ENCODE peak calls at places on chromosomes 3 and 15, in eight cellular contexts. One of them, this sample, is unnamed.

GRCh38 chr3:9037113-9037715 is 73.9 kb upstream of the RAD18 start:
- DNase-seq in activated naive CD4-positive, alpha-beta T cell treated with anti-CD3 and anti-CD28 coated beads, Interleukin-2, amount 50 U/mL, for 72 hours: no peak
- DNase-seq in WTC11: no peak
- DNase-seq in stimulated activated CD4-positive, alpha-beta T cell treated with anti-CD3 and anti-CD28 coated beads, Interleukin-15, amount 100 ng/mL, for 1 hour: no peak
- DNase-seq in NCI-H187: no peak
- DNase-seq in nucleus accumbens: no peak
- DNase-seq in CD4-positive, alpha-beta T cell: no peak
- DNase-seq in head of caudate nucleus: no peak
- DNase-seq in this sample: no peak

GRCh38 chr15:51624022-51624421 is 1.5 kb upstream of the DMXL2 start:
- DNase-seq in activated naive CD4-positive, alpha-beta T cell treated with anti-CD3 and anti-CD28 coated beads, Interleukin-2, amount 50 U/mL, for 72 hours: no peak
- DNase-seq in WTC11: no peak
- DNase-seq in stimulated activated CD4-positive, alpha-beta T cell treated with anti-CD3 and anti-CD28 coated beads, Interleukin-15, amount 100 ng/mL, for 1 hour: no peak
- DNase-seq in NCI-H187: no peak
- DNase-seq in nucleus accumbens: no peak
- DNase-seq in CD4-positive, alpha-beta T cell: no peak
- DNase-seq in head of caudate nucleus: no peak
- DNase-seq in this sample: no peak

GRCh38 chr15:68285243-68285980 is 7.9 kb downstream of the FEM1B start:
- DNase-seq in activated naive CD4-positive, alpha-beta T cell treated with anti-CD3 and anti-CD28 coated beads, Interleukin-2, amount 50 U/mL, for 72 hours: no peak
- DNase-seq in WTC11: peak
- DNase-seq in stimulated activated CD4-positive, alpha-beta T cell treated with anti-CD3 and anti-CD28 coated beads, Interleukin-15, amount 100 ng/mL, for 1 hour: no peak
- DNase-seq in NCI-H187: peak
- DNase-seq in nucleus accumbens: no peak
- DNase-seq in CD4-positive, alpha-beta T cell: no peak
- DNase-seq in head of caudate nucleus: no peak
- DNase-seq in this sample: no peak

GRCh38 chr3:63067999-63068645 is 192.9 kb upstream of the CADPS start:
- DNase-seq in activated naive CD4-positive, alpha-beta T cell treated with anti-CD3 and anti-CD28 coated beads, Interleukin-2, amount 50 U/mL, for 72 hours: no peak
- DNase-seq in WTC11: peak
- DNase-seq in stimulated activated CD4-positive, alpha-beta T cell treated with anti-CD3 and anti-CD28 coated beads, Interleukin-15, amount 100 ng/mL, for 1 hour: no peak
- DNase-seq in NCI-H187: no peak
- DNase-seq in nucleus accumbens: no peak
- DNase-seq in CD4-positive, alpha-beta T cell: no peak
- DNase-seq in head of caudate nucleus: no peak
- DNase-seq in this sample: peak

GRCh38 chr3:74614133-74614967 is at the start of gene CNTN3:
- DNase-seq in activated naive CD4-positive, alpha-beta T cell treated with anti-CD3 and anti-CD28 coated beads, Interleukin-2, amount 50 U/mL, for 72 hours: no peak
- DNase-seq in WTC11: peak
- DNase-seq in stimulated activated CD4-positive, alpha-beta T cell treated with anti-CD3 and anti-CD28 coated beads, Interleukin-15, amount 100 ng/mL, for 1 hour: no peak
- DNase-seq in NCI-H187: no peak
- DNase-seq in nucleus accumbens: no peak
- DNase-seq in CD4-positive, alpha-beta T cell: no peak
- DNase-seq in head of caudate nucleus: peak
- DNase-seq in this sample: no peak

GRCh38 chr3:16521580-16521941 is 8.1 kb upstream of the RFTN1 start:
- DNase-seq in activated naive CD4-positive, alpha-beta T cell treated with anti-CD3 and anti-CD28 coated beads, Interleukin-2, amount 50 U/mL, for 72 hours: peak
- DNase-seq in WTC11: no peak
- DNase-seq in stimulated activated CD4-positive, alpha-beta T cell treated with anti-CD3 and anti-CD28 coated beads, Interleukin-15, amount 100 ng/mL, for 1 hour: no peak
- DNase-seq in NCI-H187: no peak
- DNase-seq in nucleus accumbens: no peak
- DNase-seq in CD4-positive, alpha-beta T cell: no peak
- DNase-seq in head of caudate nucleus: no peak
- DNase-seq in this sample: no peak

GRCh38 chr3:177983341-177983740 is 552.9 kb upstream of the KCNMB2 start:
- DNase-seq in activated naive CD4-positive, alpha-beta T cell treated with anti-CD3 and anti-CD28 coated beads, Interleukin-2, amount 50 U/mL, for 72 hours: no peak
- DNase-seq in WTC11: no peak
- DNase-seq in stimulated activated CD4-positive, alpha-beta T cell treated with anti-CD3 and anti-CD28 coated beads, Interleukin-15, amount 100 ng/mL, for 1 hour: no peak
- DNase-seq in NCI-H187: no peak
- DNase-seq in nucleus accumbens: no peak
- DNase-seq in CD4-positive, alpha-beta T cell: no peak
- DNase-seq in head of caudate nucleus: no peak
- DNase-seq in this sample: no peak

GRCh38 chr15:93200448-93201226 is 111.6 kb upstream of the RGMA start:
- DNase-seq in activated naive CD4-positive, alpha-beta T cell treated with anti-CD3 and anti-CD28 coated beads, Interleukin-2, amount 50 U/mL, for 72 hours: no peak
- DNase-seq in WTC11: no peak
- DNase-seq in stimulated activated CD4-positive, alpha-beta T cell treated with anti-CD3 and anti-CD28 coated beads, Interleukin-15, amount 100 ng/mL, for 1 hour: no peak
- DNase-seq in NCI-H187: no peak
- DNase-seq in nucleus accumbens: no peak
- DNase-seq in CD4-positive, alpha-beta T cell: no peak
- DNase-seq in head of caudate nucleus: no peak
- DNase-seq in this sample: no peak

GRCh38 chr3:150094150-150094932 is 123.6 kb upstream of the PFN2 start:
- DNase-seq in activated naive CD4-positive, alpha-beta T cell treated with anti-CD3 and anti-CD28 coated beads, Interleukin-2, amount 50 U/mL, for 72 hours: no peak
- DNase-seq in WTC11: no peak
- DNase-seq in stimulated activated CD4-positive, alpha-beta T cell treated with anti-CD3 and anti-CD28 coated beads, Interleukin-15, amount 100 ng/mL, for 1 hour: no peak
- DNase-seq in NCI-H187: peak
- DNase-seq in nucleus accumbens: no peak
- DNase-seq in CD4-positive, alpha-beta T cell: no peak
- DNase-seq in head of caudate nucleus: no peak
- DNase-seq in this sample: no peak

GRCh38 chr3:107803170-107803569 is 280.4 kb downstream of the BBX start:
- DNase-seq in activated naive CD4-positive, alpha-beta T cell treated with anti-CD3 and anti-CD28 coated beads, Interleukin-2, amount 50 U/mL, for 72 hours: no peak
- DNase-seq in WTC11: no peak
- DNase-seq in stimulated activated CD4-positive, alpha-beta T cell treated with anti-CD3 and anti-CD28 coated beads, Interleukin-15, amount 100 ng/mL, for 1 hour: no peak
- DNase-seq in NCI-H187: no peak
- DNase-seq in nucleus accumbens: no peak
- DNase-seq in CD4-positive, alpha-beta T cell: no peak
- DNase-seq in head of caudate nucleus: no peak
- DNase-seq in this sample: no peak

GRCh38 chr15:23877502-23878412 is 190.7 kb upstream of the NDN start:
- DNase-seq in activated naive CD4-positive, alpha-beta T cell treated with anti-CD3 and anti-CD28 coated beads, Interleukin-2, amount 50 U/mL, for 72 hours: peak
- DNase-seq in WTC11: peak
- DNase-seq in stimulated activated CD4-positive, alpha-beta T cell treated with anti-CD3 and anti-CD28 coated beads, Interleukin-15, amount 100 ng/mL, for 1 hour: no peak
- DNase-seq in NCI-H187: peak
- DNase-seq in nucleus accumbens: peak
- DNase-seq in CD4-positive, alpha-beta T cell: no peak
- DNase-seq in head of caudate nucleus: peak
- DNase-seq in this sample: no peak

GRCh38 chr3:160981217-160981938 is 123.8 kb downstream of the B3GALNT1 start:
- DNase-seq in activated naive CD4-positive, alpha-beta T cell treated with anti-CD3 and anti-CD28 coated beads, Interleukin-2, amount 50 U/mL, for 72 hours: no peak
- DNase-seq in WTC11: no peak
- DNase-seq in stimulated activated CD4-positive, alpha-beta T cell treated with anti-CD3 and anti-CD28 coated beads, Interleukin-15, amount 100 ng/mL, for 1 hour: no peak
- DNase-seq in NCI-H187: no peak
- DNase-seq in nucleus accumbens: no peak
- DNase-seq in CD4-positive, alpha-beta T cell: no peak
- DNase-seq in head of caudate nucleus: peak
- DNase-seq in this sample: no peak

GRCh38 chr15:44780608-44781007 is 44.3 kb downstream of the TRIM69 start:
- DNase-seq in activated naive CD4-positive, alpha-beta T cell treated with anti-CD3 and anti-CD28 coated beads, Interleukin-2, amount 50 U/mL, for 72 hours: no peak
- DNase-seq in WTC11: no peak
- DNase-seq in stimulated activated CD4-positive, alpha-beta T cell treated with anti-CD3 and anti-CD28 coated beads, Interleukin-15, amount 100 ng/mL, for 1 hour: no peak
- DNase-seq in NCI-H187: no peak
- DNase-seq in nucleus accumbens: no peak
- DNase-seq in CD4-positive, alpha-beta T cell: no peak
- DNase-seq in head of caudate nucleus: no peak
- DNase-seq in this sample: no peak

GRCh38 chr3:88362428-88362827 is 212.7 kb downstream of the C3orf38 start:
- DNase-seq in activated naive CD4-positive, alpha-beta T cell treated with anti-CD3 and anti-CD28 coated beads, Interleukin-2, amount 50 U/mL, for 72 hours: no peak
- DNase-seq in WTC11: no peak
- DNase-seq in stimulated activated CD4-positive, alpha-beta T cell treated with anti-CD3 and anti-CD28 coated beads, Interleukin-15, amount 100 ng/mL, for 1 hour: no peak
- DNase-seq in NCI-H187: no peak
- DNase-seq in nucleus accumbens: no peak
- DNase-seq in CD4-positive, alpha-beta T cell: no peak
- DNase-seq in head of caudate nucleus: no peak
- DNase-seq in this sample: no peak

GRCh38 chr3:102162251-102162650 is 272.6 kb upstream of the ZPLD1 start:
- DNase-seq in activated naive CD4-positive, alpha-beta T cell treated with anti-CD3 and anti-CD28 coated beads, Interleukin-2, amount 50 U/mL, for 72 hours: no peak
- DNase-seq in WTC11: no peak
- DNase-seq in stimulated activated CD4-positive, alpha-beta T cell treated with anti-CD3 and anti-CD28 coated beads, Interleukin-15, amount 100 ng/mL, for 1 hour: no peak
- DNase-seq in NCI-H187: no peak
- DNase-seq in nucleus accumbens: no peak
- DNase-seq in CD4-positive, alpha-beta T cell: no peak
- DNase-seq in head of caudate nucleus: no peak
- DNase-seq in this sample: no peak

GRCh38 chr3:112568642-112569041 is 6.8 kb downstream of the SLC35A5 start:
- DNase-seq in activated naive CD4-positive, alpha-beta T cell treated with anti-CD3 and anti-CD28 coated beads, Interleukin-2, amount 50 U/mL, for 72 hours: no peak
- DNase-seq in WTC11: no peak
- DNase-seq in stimulated activated CD4-positive, alpha-beta T cell treated with anti-CD3 and anti-CD28 coated beads, Interleukin-15, amount 100 ng/mL, for 1 hour: no peak
- DNase-seq in NCI-H187: no peak
- DNase-seq in nucleus accumbens: no peak
- DNase-seq in CD4-positive, alpha-beta T cell: no peak
- DNase-seq in head of caudate nucleus: no peak
- DNase-seq in this sample: no peak

GRCh38 chr15:101269479-101270223 is 7.6 kb downstream of the SELENOS start:
- DNase-seq in activated naive CD4-positive, alpha-beta T cell treated with anti-CD3 and anti-CD28 coated beads, Interleukin-2, amount 50 U/mL, for 72 hours: no peak
- DNase-seq in WTC11: no peak
- DNase-seq in stimulated activated CD4-positive, alpha-beta T cell treated with anti-CD3 and anti-CD28 coated beads, Interleukin-15, amount 100 ng/mL, for 1 hour: no peak
- DNase-seq in NCI-H187: no peak
- DNase-seq in nucleus accumbens: no peak
- DNase-seq in CD4-positive, alpha-beta T cell: no peak
- DNase-seq in head of caudate nucleus: no peak
- DNase-seq in this sample: no peak

GRCh38 chr3:22209578-22209977 is 458.6 kb upstream of the ZNF385D start:
- DNase-seq in activated naive CD4-positive, alpha-beta T cell treated with anti-CD3 and anti-CD28 coated beads, Interleukin-2, amount 50 U/mL, for 72 hours: no peak
- DNase-seq in WTC11: no peak
- DNase-seq in stimulated activated CD4-positive, alpha-beta T cell treated with anti-CD3 and anti-CD28 coated beads, Interleukin-15, amount 100 ng/mL, for 1 hour: no peak
- DNase-seq in NCI-H187: no peak
- DNase-seq in nucleus accumbens: no peak
- DNase-seq in CD4-positive, alpha-beta T cell: no peak
- DNase-seq in head of caudate nucleus: no peak
- DNase-seq in this sample: no peak

GRCh38 chr3:159200176-159200575 is 398.3 kb downstream of the MFSD1 start:
- DNase-seq in activated naive CD4-positive, alpha-beta T cell treated with anti-CD3 and anti-CD28 coated beads, Interleukin-2, amount 50 U/mL, for 72 hours: no peak
- DNase-seq in WTC11: no peak
- DNase-seq in stimulated activated CD4-positive, alpha-beta T cell treated with anti-CD3 and anti-CD28 coated beads, Interleukin-15, amount 100 ng/mL, for 1 hour: no peak
- DNase-seq in NCI-H187: no peak
- DNase-seq in nucleus accumbens: no peak
- DNase-seq in CD4-positive, alpha-beta T cell: no peak
- DNase-seq in head of caudate nucleus: no peak
- DNase-seq in this sample: no peak

GRCh38 chr3:69823710-69824109 is 84.4 kb downstream of the MITF start:
- DNase-seq in activated naive CD4-positive, alpha-beta T cell treated with anti-CD3 and anti-CD28 coated beads, Interleukin-2, amount 50 U/mL, for 72 hours: no peak
- DNase-seq in WTC11: no peak
- DNase-seq in stimulated activated CD4-positive, alpha-beta T cell treated with anti-CD3 and anti-CD28 coated beads, Interleukin-15, amount 100 ng/mL, for 1 hour: no peak
- DNase-seq in NCI-H187: no peak
- DNase-seq in nucleus accumbens: no peak
- DNase-seq in CD4-positive, alpha-beta T cell: no peak
- DNase-seq in head of caudate nucleus: no peak
- DNase-seq in this sample: peak

GRCh38 chr3:5376761-5377160 is 189.3 kb downstream of the EDEM1 start:
- DNase-seq in activated naive CD4-positive, alpha-beta T cell treated with anti-CD3 and anti-CD28 coated beads, Interleukin-2, amount 50 U/mL, for 72 hours: no peak
- DNase-seq in WTC11: peak
- DNase-seq in stimulated activated CD4-positive, alpha-beta T cell treated with anti-CD3 and anti-CD28 coated beads, Interleukin-15, amount 100 ng/mL, for 1 hour: no peak
- DNase-seq in NCI-H187: peak
- DNase-seq in nucleus accumbens: no peak
- DNase-seq in CD4-positive, alpha-beta T cell: no peak
- DNase-seq in head of caudate nucleus: no peak
- DNase-seq in this sample: no peak

GRCh38 chr3:140205598-140205997 is 270.6 kb downstream of the CLSTN2 start:
- DNase-seq in activated naive CD4-positive, alpha-beta T cell treated with anti-CD3 and anti-CD28 coated beads, Interleukin-2, amount 50 U/mL, for 72 hours: no peak
- DNase-seq in WTC11: no peak
- DNase-seq in stimulated activated CD4-positive, alpha-beta T cell treated with anti-CD3 and anti-CD28 coated beads, Interleukin-15, amount 100 ng/mL, for 1 hour: no peak
- DNase-seq in NCI-H187: no peak
- DNase-seq in nucleus accumbens: no peak
- DNase-seq in CD4-positive, alpha-beta T cell: no peak
- DNase-seq in head of caudate nucleus: no peak
- DNase-seq in this sample: no peak

GRCh38 chr3:110900583-110900982 is 171.0 kb upstream of the NECTIN3 start:
- DNase-seq in activated naive CD4-positive, alpha-beta T cell treated with anti-CD3 and anti-CD28 coated beads, Interleukin-2, amount 50 U/mL, for 72 hours: no peak
- DNase-seq in WTC11: no peak
- DNase-seq in stimulated activated CD4-positive, alpha-beta T cell treated with anti-CD3 and anti-CD28 coated beads, Interleukin-15, amount 100 ng/mL, for 1 hour: no peak
- DNase-seq in NCI-H187: no peak
- DNase-seq in nucleus accumbens: no peak
- DNase-seq in CD4-positive, alpha-beta T cell: no peak
- DNase-seq in head of caudate nucleus: no peak
- DNase-seq in this sample: no peak

GRCh38 chr3:45943207-45943846 is at the start of gene CXCR6:
- DNase-seq in activated naive CD4-positive, alpha-beta T cell treated with anti-CD3 and anti-CD28 coated beads, Interleukin-2, amount 50 U/mL, for 72 hours: peak
- DNase-seq in WTC11: no peak
- DNase-seq in stimulated activated CD4-positive, alpha-beta T cell treated with anti-CD3 and anti-CD28 coated beads, Interleukin-15, amount 100 ng/mL, for 1 hour: peak
- DNase-seq in NCI-H187: no peak
- DNase-seq in nucleus accumbens: no peak
- DNase-seq in CD4-positive, alpha-beta T cell: peak
- DNase-seq in head of caudate nucleus: no peak
- DNase-seq in this sample: no peak

GRCh38 chr3:62277470-62277869 is 95.9 kb downstream of the FEZF2 start:
- DNase-seq in activated naive CD4-positive, alpha-beta T cell treated with anti-CD3 and anti-CD28 coated beads, Interleukin-2, amount 50 U/mL, for 72 hours: no peak
- DNase-seq in WTC11: no peak
- DNase-seq in stimulated activated CD4-positive, alpha-beta T cell treated with anti-CD3 and anti-CD28 coated beads, Interleukin-15, amount 100 ng/mL, for 1 hour: no peak
- DNase-seq in NCI-H187: no peak
- DNase-seq in nucleus accumbens: no peak
- DNase-seq in CD4-positive, alpha-beta T cell: no peak
- DNase-seq in head of caudate nucleus: no peak
- DNase-seq in this sample: no peak

GRCh38 chr15:50224606-50225005 is 40.9 kb downstream of the HDC start:
- DNase-seq in activated naive CD4-positive, alpha-beta T cell treated with anti-CD3 and anti-CD28 coated beads, Interleukin-2, amount 50 U/mL, for 72 hours: no peak
- DNase-seq in WTC11: no peak
- DNase-seq in stimulated activated CD4-positive, alpha-beta T cell treated with anti-CD3 and anti-CD28 coated beads, Interleukin-15, amount 100 ng/mL, for 1 hour: no peak
- DNase-seq in NCI-H187: no peak
- DNase-seq in nucleus accumbens: no peak
- DNase-seq in CD4-positive, alpha-beta T cell: no peak
- DNase-seq in head of caudate nucleus: no peak
- DNase-seq in this sample: no peak

GRCh38 chr3:73542127-73542526 is 82.6 kb downstream of the PDZRN3 start:
- DNase-seq in activated naive CD4-positive, alpha-beta T cell treated with anti-CD3 and anti-CD28 coated beads, Interleukin-2, amount 50 U/mL, for 72 hours: no peak
- DNase-seq in WTC11: peak
- DNase-seq in stimulated activated CD4-positive, alpha-beta T cell treated with anti-CD3 and anti-CD28 coated beads, Interleukin-15, amount 100 ng/mL, for 1 hour: no peak
- DNase-seq in NCI-H187: no peak
- DNase-seq in nucleus accumbens: no peak
- DNase-seq in CD4-positive, alpha-beta T cell: no peak
- DNase-seq in head of caudate nucleus: no peak
- DNase-seq in this sample: no peak

GRCh38 chr3:184423567-184423966 is 43.7 kb downstream of the CHRD start:
- DNase-seq in activated naive CD4-positive, alpha-beta T cell treated with anti-CD3 and anti-CD28 coated beads, Interleukin-2, amount 50 U/mL, for 72 hours: no peak
- DNase-seq in WTC11: no peak
- DNase-seq in stimulated activated CD4-positive, alpha-beta T cell treated with anti-CD3 and anti-CD28 coated beads, Interleukin-15, amount 100 ng/mL, for 1 hour: no peak
- DNase-seq in NCI-H187: no peak
- DNase-seq in nucleus accumbens: no peak
- DNase-seq in CD4-positive, alpha-beta T cell: no peak
- DNase-seq in head of caudate nucleus: no peak
- DNase-seq in this sample: no peak

GRCh38 chr15:49982586-49982985 is 136.4 kb downstream of the ATP8B4 start:
- DNase-seq in activated naive CD4-positive, alpha-beta T cell treated with anti-CD3 and anti-CD28 coated beads, Interleukin-2, amount 50 U/mL, for 72 hours: no peak
- DNase-seq in WTC11: no peak
- DNase-seq in stimulated activated CD4-positive, alpha-beta T cell treated with anti-CD3 and anti-CD28 coated beads, Interleukin-15, amount 100 ng/mL, for 1 hour: no peak
- DNase-seq in NCI-H187: no peak
- DNase-seq in nucleus accumbens: no peak
- DNase-seq in CD4-positive, alpha-beta T cell: no peak
- DNase-seq in head of caudate nucleus: no peak
- DNase-seq in this sample: no peak

GRCh38 chr3:180311242-180311641 is 274.5 kb upstream of the PEX5L start:
- DNase-seq in activated naive CD4-positive, alpha-beta T cell treated with anti-CD3 and anti-CD28 coated beads, Interleukin-2, amount 50 U/mL, for 72 hours: no peak
- DNase-seq in WTC11: no peak
- DNase-seq in stimulated activated CD4-positive, alpha-beta T cell treated with anti-CD3 and anti-CD28 coated beads, Interleukin-15, amount 100 ng/mL, for 1 hour: no peak
- DNase-seq in NCI-H187: no peak
- DNase-seq in nucleus accumbens: no peak
- DNase-seq in CD4-positive, alpha-beta T cell: no peak
- DNase-seq in head of caudate nucleus: no peak
- DNase-seq in this sample: no peak

GRCh38 chr15:28178290-28178689 is 79.2 kb upstream of the OCA2 start:
- DNase-seq in activated naive CD4-positive, alpha-beta T cell treated with anti-CD3 and anti-CD28 coated beads, Interleukin-2, amount 50 U/mL, for 72 hours: no peak
- DNase-seq in WTC11: no peak
- DNase-seq in stimulated activated CD4-positive, alpha-beta T cell treated with anti-CD3 and anti-CD28 coated beads, Interleukin-15, amount 100 ng/mL, for 1 hour: no peak
- DNase-seq in NCI-H187: no peak
- DNase-seq in nucleus accumbens: no peak
- DNase-seq in CD4-positive, alpha-beta T cell: no peak
- DNase-seq in head of caudate nucleus: no peak
- DNase-seq in this sample: no peak

GRCh38 chr15:71440479-71441071 is 325.3 kb downstream of the THSD4 start:
- DNase-seq in activated naive CD4-positive, alpha-beta T cell treated with anti-CD3 and anti-CD28 coated beads, Interleukin-2, amount 50 U/mL, for 72 hours: no peak
- DNase-seq in WTC11: no peak
- DNase-seq in stimulated activated CD4-positive, alpha-beta T cell treated with anti-CD3 and anti-CD28 coated beads, Interleukin-15, amount 100 ng/mL, for 1 hour: no peak
- DNase-seq in NCI-H187: no peak
- DNase-seq in nucleus accumbens: no peak
- DNase-seq in CD4-positive, alpha-beta T cell: no peak
- DNase-seq in head of caudate nucleus: no peak
- DNase-seq in this sample: peak

GRCh38 chr3:64932666-64933342 is 245.0 kb upstream of the ADAMTS9 start:
- DNase-seq in activated naive CD4-positive, alpha-beta T cell treated with anti-CD3 and anti-CD28 coated beads, Interleukin-2, amount 50 U/mL, for 72 hours: no peak
- DNase-seq in WTC11: no peak
- DNase-seq in stimulated activated CD4-positive, alpha-beta T cell treated with anti-CD3 and anti-CD28 coated beads, Interleukin-15, amount 100 ng/mL, for 1 hour: no peak
- DNase-seq in NCI-H187: no peak
- DNase-seq in nucleus accumbens: no peak
- DNase-seq in CD4-positive, alpha-beta T cell: no peak
- DNase-seq in head of caudate nucleus: no peak
- DNase-seq in this sample: no peak

GRCh38 chr3:149657796-149658443 is at the start of gene WWTR1:
- DNase-seq in activated naive CD4-positive, alpha-beta T cell treated with anti-CD3 and anti-CD28 coated beads, Interleukin-2, amount 50 U/mL, for 72 hours: peak
- DNase-seq in WTC11: peak
- DNase-seq in stimulated activated CD4-positive, alpha-beta T cell treated with anti-CD3 and anti-CD28 coated beads, Interleukin-15, amount 100 ng/mL, for 1 hour: no peak
- DNase-seq in NCI-H187: no peak
- DNase-seq in nucleus accumbens: peak
- DNase-seq in CD4-positive, alpha-beta T cell: no peak
- DNase-seq in head of caudate nucleus: peak
- DNase-seq in this sample: peak